ENCODE peak calls at places on chromosome 6, in six cellular contexts. One of them, this sample, is unnamed.
A peak's percentile ranks its signal among the peaks of the same experiment; 100 is the strongest.

GRCh38 chr6:156242206-156242605 is 535.0 kb upstream of the ARID1B start:
- DNase-seq in neuronal stem cell: no peak
- DNase-seq in IMR-90: no peak
- DNase-seq in trophoblast cell: no peak
- DNase-seq in mesenchymal stem cell: no peak
- DNase-seq in H1: no peak
- DNase-seq in this sample: no peak

GRCh38 chr6:92827104-92827503 is 592.3 kb downstream of the EPHA7 start:
- DNase-seq in neuronal stem cell: no peak
- DNase-seq in IMR-90: no peak
- DNase-seq in trophoblast cell: no peak
- DNase-seq in mesenchymal stem cell: no peak
- DNase-seq in H1: no peak
- DNase-seq in this sample: no peak

GRCh38 chr6:163414117-163414366 is 476 bp upstream of the QKI start:
- DNase-seq in neuronal stem cell: no peak
- DNase-seq in IMR-90: no peak
- DNase-seq in trophoblast cell: peak; percentile 85
- DNase-seq in mesenchymal stem cell: peak; percentile 95
- DNase-seq in H1: no peak
- DNase-seq in this sample: no peak

GRCh38 chr6:148525453-148525852 is 182.8 kb downstream of the SASH1 start:
- DNase-seq in neuronal stem cell: no peak
- DNase-seq in IMR-90: peak; percentile 95
- DNase-seq in trophoblast cell: no peak
- DNase-seq in mesenchymal stem cell: peak; percentile 91
- DNase-seq in H1: no peak
- DNase-seq in this sample: no peak

GRCh38 chr6:53639520-53639919 is 26.0 kb downstream of the KLHL31 start:
- DNase-seq in neuronal stem cell: no peak
- DNase-seq in IMR-90: no peak
- DNase-seq in trophoblast cell: peak; percentile 34
- DNase-seq in mesenchymal stem cell: no peak
- DNase-seq in H1: no peak
- DNase-seq in this sample: no peak

GRCh38 chr6:166671434-166672061 is 44.5 kb upstream of the RPS6KA2 start:
- DNase-seq in neuronal stem cell: no peak
- DNase-seq in IMR-90: no peak
- DNase-seq in trophoblast cell: no peak
- DNase-seq in mesenchymal stem cell: peak; percentile 18
- DNase-seq in H1: no peak
- DNase-seq in this sample: no peak

GRCh38 chr6:147935656-147936055 is 407.0 kb upstream of the SASH1 start:
- DNase-seq in neuronal stem cell: no peak
- DNase-seq in IMR-90: no peak
- DNase-seq in trophoblast cell: no peak
- DNase-seq in mesenchymal stem cell: no peak
- DNase-seq in H1: no peak
- DNase-seq in this sample: no peak

GRCh38 chr6:145155873-145156782 is 579.2 kb downstream of the EPM2A start:
- DNase-seq in neuronal stem cell: no peak
- DNase-seq in IMR-90: no peak
- DNase-seq in trophoblast cell: no peak
- DNase-seq in mesenchymal stem cell: no peak
- DNase-seq in H1: no peak
- DNase-seq in this sample: no peak

GRCh38 chr6:134714679-134715078 is 235.2 kb downstream of the ALDH8A1 start:
- DNase-seq in neuronal stem cell: no peak
- DNase-seq in IMR-90: peak; percentile 35
- DNase-seq in trophoblast cell: peak; percentile 64
- DNase-seq in mesenchymal stem cell: peak; percentile 78
- DNase-seq in H1: no peak
- DNase-seq in this sample: no peak

GRCh38 chr6:32288426-32288825 is 64.6 kb upstream of the NOTCH4 start:
- DNase-seq in neuronal stem cell: no peak
- DNase-seq in IMR-90: no peak
- DNase-seq in trophoblast cell: no peak
- DNase-seq in mesenchymal stem cell: no peak
- DNase-seq in H1: no peak
- DNase-seq in this sample: no peak

GRCh38 chr6:104356197-104356596 is 503.5 kb downstream of the HACE1 start:
- DNase-seq in neuronal stem cell: no peak
- DNase-seq in IMR-90: no peak
- DNase-seq in trophoblast cell: no peak
- DNase-seq in mesenchymal stem cell: no peak
- DNase-seq in H1: no peak
- DNase-seq in this sample: no peak

GRCh38 chr6:56329296-56330050 is 82.1 kb upstream of the COL21A1 start:
- DNase-seq in neuronal stem cell: no peak
- DNase-seq in IMR-90: peak; percentile 78
- DNase-seq in trophoblast cell: no peak
- DNase-seq in mesenchymal stem cell: peak; percentile 39
- DNase-seq in H1: no peak
- DNase-seq in this sample: no peak

GRCh38 chr6:57116776-57117175 is 26.8 kb downstream of the ZNF451 start:
- DNase-seq in neuronal stem cell: no peak
- DNase-seq in IMR-90: no peak
- DNase-seq in trophoblast cell: no peak
- DNase-seq in mesenchymal stem cell: peak; percentile 15
- DNase-seq in H1: no peak
- DNase-seq in this sample: no peak

GRCh38 chr6:17431581-17431980 is 38.2 kb downstream of the CAP2 start:
- DNase-seq in neuronal stem cell: no peak
- DNase-seq in IMR-90: peak; percentile 88
- DNase-seq in trophoblast cell: no peak
- DNase-seq in mesenchymal stem cell: peak; percentile 68
- DNase-seq in H1: no peak
- DNase-seq in this sample: no peak

GRCh38 chr6:134449004-134449403 is 131.1 kb upstream of the SGK1 start:
- DNase-seq in neuronal stem cell: no peak
- DNase-seq in IMR-90: no peak
- DNase-seq in trophoblast cell: no peak
- DNase-seq in mesenchymal stem cell: no peak
- DNase-seq in H1: no peak
- DNase-seq in this sample: no peak

GRCh38 chr6:113306552-113307145 is 550.5 kb upstream of the MARCKS start:
- DNase-seq in neuronal stem cell: peak; percentile 30
- DNase-seq in IMR-90: no peak
- DNase-seq in trophoblast cell: peak; percentile 38
- DNase-seq in mesenchymal stem cell: peak; percentile 17
- DNase-seq in H1: peak; percentile 81
- DNase-seq in this sample: peak; percentile 74

GRCh38 chr6:121660277-121660676 is 224.8 kb downstream of the GJA1 start:
- DNase-seq in neuronal stem cell: no peak
- DNase-seq in IMR-90: no peak
- DNase-seq in trophoblast cell: no peak
- DNase-seq in mesenchymal stem cell: no peak
- DNase-seq in H1: no peak
- DNase-seq in this sample: no peak

GRCh38 chr6:137261393-137262154 is 42.4 kb upstream of the IFNGR1 start:
- DNase-seq in neuronal stem cell: no peak
- DNase-seq in IMR-90: peak; percentile 54
- DNase-seq in trophoblast cell: no peak
- DNase-seq in mesenchymal stem cell: peak; percentile 58
- DNase-seq in H1: no peak
- DNase-seq in this sample: no peak

GRCh38 chr6:16334671-16335070 is 96.3 kb downstream of the GMPR start:
- DNase-seq in neuronal stem cell: no peak
- DNase-seq in IMR-90: peak; percentile 94
- DNase-seq in trophoblast cell: peak; percentile 86
- DNase-seq in mesenchymal stem cell: peak; percentile 95
- DNase-seq in H1: no peak
- DNase-seq in this sample: no peak

GRCh38 chr6:43170452-43171283 is at the start of gene SRF:
- DNase-seq in neuronal stem cell: peak; percentile 100
- DNase-seq in IMR-90: peak; percentile 99
- DNase-seq in trophoblast cell: peak; percentile 99
- DNase-seq in mesenchymal stem cell: peak; percentile 100
- DNase-seq in H1: peak; percentile 98
- DNase-seq in this sample: peak; percentile 99

GRCh38 chr6:43171284-43172126 is 436 bp downstream of the SRF start:
- DNase-seq in neuronal stem cell: no peak
- DNase-seq in IMR-90: no peak
- DNase-seq in trophoblast cell: no peak
- DNase-seq in mesenchymal stem cell: no peak
- DNase-seq in H1: peak; percentile 64
- DNase-seq in this sample: no peak

GRCh38 chr6:43173496-43174262 is 2.6 kb downstream of the SRF start:
- DNase-seq in neuronal stem cell: no peak
- DNase-seq in IMR-90: no peak
- DNase-seq in trophoblast cell: peak; percentile 83
- DNase-seq in mesenchymal stem cell: peak; percentile 25
- DNase-seq in H1: no peak
- DNase-seq in this sample: no peak

GRCh38 chr6:43174263-43175112 is 3.4 kb downstream of the SRF start:
- DNase-seq in neuronal stem cell: peak; percentile 96
- DNase-seq in IMR-90: peak; percentile 99
- DNase-seq in trophoblast cell: peak; percentile 100
- DNase-seq in mesenchymal stem cell: peak; percentile 100
- DNase-seq in H1: peak; percentile 95
- DNase-seq in this sample: peak; percentile 99

GRCh38 chr6:43172127-43173007 is 1.3 kb downstream of the SRF start:
- DNase-seq in neuronal stem cell: peak; percentile 35
- DNase-seq in IMR-90: peak; percentile 27
- DNase-seq in trophoblast cell: no peak
- DNase-seq in mesenchymal stem cell: peak; percentile 43
- DNase-seq in H1: peak; percentile 66
- DNase-seq in this sample: no peak
- H2BK5ac ChIP-seq in neuronal stem cell: peak overlapping the region; percentile 96
- H2BK5ac ChIP-seq in IMR-90: peak overlapping the region; percentile 94
- H2BK5ac ChIP-seq in trophoblast cell: peak overlapping the region; percentile 95
- H2BK5ac ChIP-seq in mesenchymal stem cell: peak overlapping the region; percentile 96
- H2BK5ac ChIP-seq in H1: peak overlapping the region; percentile 57
- H2BK5ac ChIP-seq in this sample: no peak overlapping the region

DNA sequence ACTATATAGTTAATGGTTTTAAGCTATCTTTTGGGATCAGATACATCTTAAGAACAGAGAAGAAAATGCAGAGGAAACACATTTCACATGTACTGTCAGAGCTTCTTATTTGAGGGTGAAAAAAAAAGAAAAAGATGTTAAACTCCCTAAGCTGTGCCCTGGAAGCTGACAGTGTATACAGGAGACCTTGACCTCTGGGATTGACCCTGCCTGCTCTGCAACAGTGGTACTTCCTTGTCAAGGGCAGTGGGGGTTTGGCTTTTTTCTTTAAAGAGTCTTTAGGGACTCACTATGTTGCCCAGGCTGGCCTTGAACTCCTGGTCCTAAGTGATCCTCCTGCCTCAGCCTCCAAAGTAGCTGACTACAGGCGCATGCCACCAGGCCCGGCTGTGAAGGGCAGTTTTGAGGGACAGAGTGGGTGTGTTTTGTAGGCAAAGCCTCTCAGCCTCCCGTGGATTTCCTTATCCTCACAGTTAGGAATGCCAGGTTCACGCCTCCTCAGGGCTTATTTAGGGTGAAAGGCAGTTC is 60.6 kb upstream of the SLC22A1 start:
- DNase-seq in neuronal stem cell: no peak
- DNase-seq in IMR-90: no peak
- DNase-seq in trophoblast cell: no peak
- DNase-seq in mesenchymal stem cell: no peak
- DNase-seq in H1: no peak
- DNase-seq in this sample: no peak
- H4K91ac ChIP-seq in neuronal stem cell: no peak overlapping the region
- H4K91ac ChIP-seq in IMR-90: no peak overlapping the region
- H4K91ac ChIP-seq in trophoblast cell: no peak overlapping the region
- H4K91ac ChIP-seq in mesenchymal stem cell: no peak overlapping the region
- H4K91ac ChIP-seq in H1: no peak overlapping the region
- H4K91ac ChIP-seq in this sample: no peak overlapping the region

DNA sequence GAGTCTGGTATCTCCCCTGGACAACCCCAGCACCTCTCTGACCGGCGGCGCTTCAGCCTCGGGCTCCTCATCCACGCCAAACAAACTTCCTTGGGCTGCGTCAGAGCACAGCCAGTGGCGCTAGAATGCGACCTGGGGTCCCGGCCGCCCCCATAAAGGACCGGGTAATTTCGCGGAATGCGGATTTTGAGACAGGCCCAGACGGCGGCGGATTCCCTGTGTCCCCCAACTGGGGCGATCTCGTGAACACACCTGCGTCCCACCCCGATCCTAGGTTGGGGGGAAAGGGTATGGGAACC is 1.6 kb downstream of the FOXP4 start:
- DNase-seq in neuronal stem cell: no peak
- DNase-seq in IMR-90: no peak
- DNase-seq in trophoblast cell: no peak
- DNase-seq in mesenchymal stem cell: no peak
- DNase-seq in H1: no peak
- DNase-seq in this sample: no peak
- H3K23ac ChIP-seq in neuronal stem cell: peak overlapping the region; percentile 10
- H3K23ac ChIP-seq in IMR-90: peak overlapping the region; percentile 7
- H3K23ac ChIP-seq in trophoblast cell: no peak overlapping the region
- H3K23ac ChIP-seq in mesenchymal stem cell: peak overlapping the region; percentile 2
- H3K23ac ChIP-seq in H1: no peak overlapping the region
- H3K23ac ChIP-seq in this sample: no peak overlapping the region

GRCh38 chr6:30689022-30689865 is 1.5 kb downstream of the NRM start:
- DNase-seq in neuronal stem cell: no peak
- DNase-seq in IMR-90: no peak
- DNase-seq in trophoblast cell: no peak
- DNase-seq in mesenchymal stem cell: no peak
- DNase-seq in H1: no peak
- DNase-seq in this sample: no peak

GRCh38 chr6:30691208-30691872 is 556 bp upstream of the NRM start:
- DNase-seq in neuronal stem cell: no peak
- DNase-seq in IMR-90: no peak
- DNase-seq in trophoblast cell: peak; percentile 58
- DNase-seq in mesenchymal stem cell: peak; percentile 46
- DNase-seq in H1: no peak
- DNase-seq in this sample: no peak

GRCh38 chr6:30688569-30688968 is 2.1 kb upstream of the PPP1R18 start:
- DNase-seq in neuronal stem cell: no peak
- DNase-seq in IMR-90: no peak
- DNase-seq in trophoblast cell: no peak
- DNase-seq in mesenchymal stem cell: no peak
- DNase-seq in H1: no peak
- DNase-seq in this sample: no peak

GRCh38 chr6:30689985-30690384 is 799 bp downstream of the NRM start:
- DNase-seq in neuronal stem cell: no peak
- DNase-seq in IMR-90: no peak
- DNase-seq in trophoblast cell: no peak
- DNase-seq in mesenchymal stem cell: no peak
- DNase-seq in H1: no peak
- DNase-seq in this sample: no peak

DNA sequence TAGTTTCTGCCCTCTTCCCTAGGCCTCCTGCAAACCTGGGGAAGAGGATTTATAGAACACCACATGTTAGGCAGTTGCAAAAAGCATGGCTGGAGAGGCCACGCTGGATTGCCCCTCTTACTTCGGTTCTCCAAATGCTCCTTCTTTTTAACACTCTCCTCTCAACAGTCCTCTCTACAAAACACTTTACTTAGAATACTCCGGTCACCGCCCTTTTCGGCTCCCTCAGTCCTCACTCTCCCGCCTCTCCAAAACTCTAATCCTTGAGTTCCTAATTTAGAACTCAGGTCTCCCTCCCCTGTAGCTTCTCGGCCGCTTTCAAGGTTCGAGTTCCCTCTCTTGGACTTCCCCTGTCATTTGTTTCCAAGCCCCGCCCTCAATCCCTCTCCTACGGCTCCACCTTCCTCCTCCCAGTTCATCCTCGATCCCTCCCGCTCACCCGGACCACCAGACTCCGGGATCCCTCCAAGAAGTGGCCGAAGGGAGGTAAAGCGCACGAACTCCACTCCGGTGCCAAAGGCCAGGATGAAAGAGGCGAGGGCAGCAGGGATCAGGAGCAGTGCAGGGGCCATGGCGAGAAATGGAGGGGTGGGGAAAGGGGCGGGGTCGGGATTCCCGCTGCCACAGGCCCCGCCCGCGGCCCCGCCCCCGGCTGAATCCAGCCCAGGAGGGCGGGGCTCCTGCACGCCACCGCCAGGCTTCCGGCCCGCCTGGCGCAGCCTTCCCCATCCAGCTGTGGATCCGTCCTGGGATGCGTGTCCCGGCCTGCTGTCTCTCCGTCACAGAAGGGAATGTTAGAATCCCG is at the start of gene NRM:
- DNase-seq in neuronal stem cell: peak; percentile 86
- DNase-seq in IMR-90: peak; percentile 87
- DNase-seq in trophoblast cell: peak; percentile 88
- DNase-seq in mesenchymal stem cell: peak; percentile 94
- DNase-seq in H1: peak; percentile 89
- DNase-seq in this sample: peak; percentile 84
- H2BK5ac ChIP-seq in neuronal stem cell: peak within 1 kb of the TSS; percentile 85
- H2BK5ac ChIP-seq in IMR-90: peak within 1 kb of the TSS; percentile 96
- H2BK5ac ChIP-seq in trophoblast cell: peak within 1 kb of the TSS; percentile 83
- H2BK5ac ChIP-seq in mesenchymal stem cell: peak within 1 kb of the TSS; percentile 90
- H2BK5ac ChIP-seq in H1: peak within 1 kb of the TSS; percentile 97
- H2BK5ac ChIP-seq in this sample: no peak within 1 kb of the TSS

This sample was measured in H9.